ENCODE peak calls at places on chromosome 15, in six cellular contexts. N is K562, R is HepG2, I is GM12878, D is SK-N-SH, V is HCT116. S is an unnamed sample.

GRCh38 chr15:34721802-34722795 is 32.7 kb downstream of the GJD2 start:
- DNase-seq in D (peak; percentile 85), N (no peak), R (peak; percentile 20), I (no peak), V (peak; percentile 7), S (peak; percentile 59)

GRCh38 chr15:90087454-90088154 is 14.7 kb downstream of the IDH2 start:
- DNase-seq in I (no peak), R (peak; percentile 36), V (no peak), D (peak; percentile 77), N (peak; percentile 17), S (peak; percentile 85)

GRCh38 chr15:79160211-79160610 is 69.6 kb upstream of the RASGRF1 start:
- DNase-seq in N (no peak), V (no peak), I (no peak), D (no peak), R (no peak), S (no peak)

GRCh38 chr15:91917991-91918390 is 64.5 kb downstream of the SLCO3A1 start:
- DNase-seq in D (no peak), V (no peak), N (no peak), I (no peak), R (no peak), S (no peak)

GRCh38 chr15:84944311-84944710 is 37.3 kb upstream of the PDE8A start:
- DNase-seq in R (no peak), D (no peak), N (no peak), V (no peak), I (no peak), S (no peak)

GRCh38 chr15:101803676-101804075 is 367 bp downstream of the OR4F6 start:
- DNase-seq in V (no peak), N (no peak), R (no peak), I (no peak), D (no peak), S (no peak)

GRCh38 chr15:65887565-65887964 is 18.3 kb downstream of the RAB11A start:
- DNase-seq in I (no peak), V (no peak), N (no peak), R (no peak), D (no peak), S (no peak)

GRCh38 chr15:24761704-24762302 is 86.2 kb downstream of the NPAP1 start:
- DNase-seq in V (no peak), D (no peak), N (no peak), I (no peak), R (no peak), S (no peak)

GRCh38 chr15:95132774-95133173 is 901.4 kb downstream of the MCTP2 start:
- DNase-seq in N (no peak), D (no peak), R (no peak), V (no peak), I (no peak), S (no peak)

GRCh38 chr15:76006136-76006778 is 6.0 kb downstream of the NRG4 start:
- DNase-seq in D (no peak), I (no peak), R (peak; percentile 3), N (no peak), V (no peak), S (no peak)

GRCh38 chr15:41940441-41940857 is 31.9 kb downstream of the EHD4 start:
- DNase-seq in N (no peak), I (no peak), D (no peak), R (peak; percentile 20), V (peak; percentile 82), S (no peak)

GRCh38 chr15:98905981-98906711 is 101.4 kb downstream of the PGPEP1L start:
- DNase-seq in D (no peak), V (no peak), N (no peak), I (no peak), R (no peak), S (no peak)

DNA sequence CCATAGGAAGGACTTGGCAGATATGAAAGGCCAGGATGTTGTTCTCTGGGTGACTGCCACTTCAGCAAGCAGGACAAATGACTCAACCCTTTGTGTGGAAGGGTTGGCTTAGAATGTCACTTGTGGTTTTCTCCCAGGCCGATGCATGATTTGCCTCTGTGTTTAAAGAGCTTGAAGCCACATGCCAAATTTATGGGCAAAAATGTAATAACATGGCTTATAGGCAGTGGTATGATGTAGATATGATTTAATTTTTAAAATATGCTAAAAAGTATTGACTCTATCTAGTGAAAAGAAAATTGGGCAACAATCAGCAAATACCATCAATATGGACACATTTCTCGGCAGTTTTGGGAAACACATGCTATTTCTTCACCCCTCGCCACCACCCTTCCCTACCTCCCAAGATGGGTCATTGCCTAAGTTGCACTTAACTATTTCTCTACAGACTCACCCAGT is 114.6 kb downstream of the CYP19A1 start:
- DNase-seq in N (peak; percentile 25), I (no peak), V (peak; percentile 65), R (no peak), D (no peak), S (no peak)
- TF ChIP-seq REST in N (no peak), I (no peak), V (no peak), R (no peak), D (no peak), S (no peak)

DNA sequence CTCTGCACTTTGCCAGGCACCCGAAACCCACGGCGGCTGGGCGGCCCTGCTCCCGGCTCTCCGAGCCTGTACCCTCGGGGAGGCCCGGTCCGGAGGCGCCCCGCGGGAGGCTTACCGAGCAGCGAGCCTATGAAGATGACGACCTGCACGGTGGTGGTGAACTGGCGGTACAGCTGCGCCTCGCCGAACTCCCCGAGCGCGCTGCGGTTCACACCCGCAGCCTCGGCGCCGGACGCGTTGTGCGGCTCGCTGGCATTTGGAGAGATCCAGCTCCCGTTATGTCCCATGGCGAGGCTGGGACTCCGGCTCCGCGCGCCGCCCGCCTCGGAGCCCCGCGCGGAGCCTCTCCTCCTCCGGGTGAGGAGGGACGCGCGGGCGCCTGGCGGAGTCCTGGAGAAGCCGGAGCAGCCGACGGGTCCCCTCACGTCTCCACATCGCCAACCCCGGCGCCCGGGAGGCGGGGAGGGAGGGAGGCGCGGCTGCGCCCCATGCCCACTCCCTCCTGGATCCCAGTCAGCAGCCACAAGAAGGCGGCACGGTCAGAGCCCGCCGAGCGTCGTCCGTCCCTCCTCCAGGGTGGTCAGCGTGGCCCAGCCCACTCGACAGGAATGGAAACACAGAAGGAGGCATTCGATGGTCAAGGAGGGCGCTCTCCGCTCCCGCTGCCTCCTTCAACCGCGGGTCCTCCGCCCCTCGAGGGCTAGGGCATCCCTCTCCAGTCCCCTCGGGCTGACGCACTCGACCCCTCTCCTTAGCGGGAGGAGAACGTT is at the start of gene GPR176:
- DNase-seq in N (no peak), D (peak; percentile 87), R (no peak), V (no peak), I (no peak), S (peak; percentile 30)
- TF ChIP-seq MAX in N (no peak), D (peak; percentile 72), R (no peak), V (no peak), I (no peak), S (peak; percentile 73)

GRCh38 chr15:62822228-62822627 is 220.3 kb upstream of the TPM1 start:
- DNase-seq in I (no peak), N (no peak), V (no peak), D (no peak), R (no peak), S (no peak)
- TF ChIP-seq REST in I (no peak), N (no peak), V (no peak), D (no peak), R (no peak), S (no peak)

GRCh38 chr15:64738231-64739095 is 36.9 kb downstream of the RBPMS2 start:
- DNase-seq in N (no peak), I (no peak), V (no peak), D (no peak), R (no peak), S (no peak)

GRCh38 chr15:64739216-64739976 is 36.0 kb downstream of the RBPMS2 start:
- DNase-seq in V (no peak), N (no peak), D (no peak), R (no peak), I (no peak), S (no peak)

GRCh38 chr15:64742921-64743320 is 32.5 kb downstream of the RBPMS2 start:
- DNase-seq in V (no peak), I (no peak), R (no peak), D (no peak), N (no peak), S (no peak)

GRCh38 chr15:64742385-64742784 is 33.0 kb downstream of the RBPMS2 start:
- DNase-seq in I (no peak), N (no peak), V (no peak), R (no peak), D (no peak), S (no peak)

GRCh38 chr15:64740361-64741170 is 34.8 kb downstream of the RBPMS2 start:
- DNase-seq in I (no peak), R (peak; percentile 26), D (peak; percentile 42), V (no peak), N (peak; percentile 55), S (peak; percentile 41)
- TF ChIP-seq MAX in I (no peak), R (no peak), D (no peak), V (no peak), N (no peak), S (no peak)

GRCh38 chr15:61530769-61531168 is 301.7 kb upstream of the RORA start:
- DNase-seq in V (no peak), R (no peak), I (no peak), D (peak; percentile 16), N (peak; percentile 2), S (no peak)

GRCh38 chr15:61527836-61528589 is 298.9 kb upstream of the RORA start:
- DNase-seq in D (peak; percentile 32), V (no peak), R (no peak), N (no peak), I (peak; percentile 8), S (no peak)

GRCh38 chr15:61524091-61524490 is 295.0 kb upstream of the RORA start:
- DNase-seq in V (no peak), N (no peak), I (no peak), R (no peak), D (no peak), S (no peak)

DNA sequence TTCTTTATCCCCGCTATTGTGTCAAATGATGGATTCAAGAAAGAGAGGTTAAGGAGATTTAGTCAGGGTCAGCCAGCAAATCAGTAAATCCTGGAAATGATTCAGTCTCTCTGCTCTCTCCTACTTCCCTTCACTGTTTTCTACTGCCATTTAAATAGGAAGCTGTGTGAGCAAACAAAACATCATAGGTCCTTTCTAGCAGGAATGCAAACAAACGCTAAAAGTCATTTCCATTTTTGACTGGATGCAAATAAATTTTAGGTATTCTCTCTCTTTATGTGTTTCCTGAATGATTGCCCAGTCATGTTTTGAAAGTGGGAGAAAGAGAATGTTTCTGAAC is 299.5 kb upstream of the RORA start:
- DNase-seq in R (no peak), V (no peak), N (no peak), D (no peak), I (no peak), S (no peak)
- TF ChIP-seq REST in R (no peak), V (no peak), N (no peak), D (no peak), I (no peak), S (no peak)